ENCODE peak calls at places on chromosomes 12 and 14, in six cellular contexts. T, K, W, C, P and Q are unnamed samples.

GRCh38 chr12:80000831-80001230 is 65.9 kb upstream of the PPP1R12A start:
- DNase-seq in T (no peak), K (no peak), W (no peak), C (no peak), P (no peak), Q (no peak)

GRCh38 chr12:28110329-28110728 is 79.9 kb upstream of the CCDC91 start:
- DNase-seq in T (no peak), K (no peak), W (no peak), C (no peak), P (no peak), Q (no peak)

GRCh38 chr14:94458558-94459200 is 6.1 kb upstream of the SERPINA11 start:
- DNase-seq in T (peak), K (no peak), W (no peak), C (peak), P (no peak), Q (no peak)

GRCh38 chr12:57829025-57829777 is 10.7 kb upstream of the AVIL start:
- DNase-seq in T (no peak), K (no peak), W (no peak), C (no peak), P (no peak), Q (no peak)

GRCh38 chr14:87494010-87494409 is 499.0 kb downstream of the GALC start:
- DNase-seq in T (no peak), K (no peak), W (no peak), C (no peak), P (no peak), Q (no peak)

GRCh38 chr14:77364146-77364545 is 12.7 kb downstream of the TMED8 start:
- DNase-seq in T (no peak), K (no peak), W (no peak), C (no peak), P (no peak), Q (no peak)

GRCh38 chr12:125331342-125332052 is 266.3 kb downstream of the AACS start:
- DNase-seq in T (no peak), K (no peak), W (no peak), C (no peak), P (no peak), Q (no peak)

GRCh38 chr14:93732524-93732923 is 55.8 kb downstream of the PRIMA1 start:
- DNase-seq in T (no peak), K (no peak), W (no peak), C (no peak), P (no peak), Q (no peak)

GRCh38 chr12:110079477-110080400 is 31.4 kb upstream of the C12orf76 start:
- DNase-seq in T (peak), K (peak), W (peak), C (peak), P (peak), Q (no peak)

GRCh38 chr12:89529738-89530137 is 3.9 kb upstream of the POC1B start:
- DNase-seq in T (peak), K (no peak), W (no peak), C (no peak), P (peak), Q (no peak)

GRCh38 chr12:66188584-66189475 is at the start of gene IRAK3:
- DNase-seq in T (no peak), K (peak), W (no peak), C (peak), P (peak), Q (no peak)

GRCh38 chr14:86596024-86596423 is 1066.1 kb downstream of the FLRT2 start:
- DNase-seq in T (no peak), K (no peak), W (no peak), C (no peak), P (no peak), Q (no peak)

GRCh38 chr12:132686831-132687210 is 321 bp downstream of the POLE start:
- DNase-seq in T (no peak), K (no peak), W (peak), C (no peak), P (no peak), Q (no peak)

GRCh38 chr14:90276627-90277367 is 20.4 kb downstream of the PSMC1 start:
- DNase-seq in T (no peak), K (no peak), W (no peak), C (no peak), P (no peak), Q (no peak)

GRCh38 chr12:48379784-48380183 is 29.1 kb upstream of the ZNF641 start:
- DNase-seq in T (no peak), K (no peak), W (no peak), C (no peak), P (no peak), Q (no peak)

GRCh38 chr12:131912526-131913274 is 16.4 kb upstream of the PUS1 start:
- DNase-seq in T (peak), K (no peak), W (no peak), C (peak), P (no peak), Q (peak)